ENCODE peak calls at places on chromosomes 16 and 17, in eight cellular contexts. S is GM12892, T is endothelial cell of umbilical vein, K is transverse colon, M is breast epithelium, G is esophagus muscularis mucosa, F is sigmoid colon, U is prostate gland. J is an unnamed sample.
A peak's percentile ranks its signal among the peaks of the same experiment; 100 is the strongest.

GRCh38 chr16:28879261-28879840 is 1.1 kb downstream of the ATP2A1 start:
- DNase-seq in S (no peak), T (no peak), K (peak; percentile 22), M (no peak), G (no peak), F (no peak), U (no peak), J (no peak)

GRCh38 chr17:38341035-38341721 is 2.6 kb downstream of the GPR179 start:
- DNase-seq in S (no peak), T (peak; percentile 51), K (peak; percentile 43), M (no peak), G (no peak), F (peak; percentile 76), U (peak; percentile 69), J (peak; percentile 85)

GRCh38 chr16:12340151-12340733 is 363.7 kb downstream of the SNX29 start:
- DNase-seq in S (no peak), T (peak; percentile 47), K (peak; percentile 46), M (no peak), G (no peak), F (no peak), U (peak; percentile 36), J (peak; percentile 41)

GRCh38 chr16:78669994-78670393 is 570.5 kb downstream of the WWOX start:
- DNase-seq in S (no peak), T (no peak), K (no peak), M (no peak), G (no peak), F (no peak), U (no peak), J (no peak)

GRCh38 chr16:88299751-88300462 is 82.9 kb upstream of the ZNF469 start:
- DNase-seq in S (no peak), T (no peak), K (no peak), M (no peak), G (no peak), F (no peak), U (no peak), J (no peak)

GRCh38 chr17:63579633-63580032 is 21.1 kb upstream of the TACO1 start:
- DNase-seq in S (no peak), T (peak; percentile 68), K (no peak), M (no peak), G (no peak), F (no peak), U (no peak), J (no peak)

GRCh38 chr16:84356591-84357116 is 11.7 kb upstream of the ATP2C2 start:
- DNase-seq in S (no peak), T (no peak), K (peak; percentile 42), M (peak; percentile 72), G (no peak), F (no peak), U (peak; percentile 88), J (peak; percentile 32)

GRCh38 chr17:49523706-49524472 is 28.8 kb downstream of the NGFR start:
- DNase-seq in S (peak; percentile 18), T (no peak), K (no peak), M (peak; percentile 72), G (no peak), F (no peak), U (peak; percentile 89), J (peak; percentile 79)

GRCh38 chr17:12859520-12859919 is 70.2 kb downstream of the ARHGAP44 start:
- DNase-seq in S (no peak), T (no peak), K (no peak), M (no peak), G (no peak), F (no peak), U (peak; percentile 36), J (no peak)

GRCh38 chr17:79811036-79811887 is 14.4 kb upstream of the CBX8 start:
- DNase-seq in S (no peak), T (peak; percentile 33), K (no peak), M (no peak), G (no peak), F (peak; percentile 68), U (no peak), J (no peak)

GRCh38 chr17:79808763-79809529 is 12.1 kb upstream of the CBX8 start:
- DNase-seq in S (no peak), T (no peak), K (peak; percentile 57), M (no peak), G (no peak), F (no peak), U (peak; percentile 67), J (peak; percentile 66)

GRCh38 chr17:79811888-79812205 is 15.0 kb upstream of the CBX8 start:
- DNase-seq in S (no peak), T (no peak), K (no peak), M (no peak), G (no peak), F (no peak), U (no peak), J (no peak)

GRCh38 chr17:79810138-79811027 is 13.5 kb upstream of the CBX8 start:
- DNase-seq in S (peak; percentile 90), T (peak; percentile 64), K (peak; percentile 85), M (no peak), G (no peak), F (peak; percentile 82), U (peak; percentile 84), J (peak; percentile 84)

DNA sequence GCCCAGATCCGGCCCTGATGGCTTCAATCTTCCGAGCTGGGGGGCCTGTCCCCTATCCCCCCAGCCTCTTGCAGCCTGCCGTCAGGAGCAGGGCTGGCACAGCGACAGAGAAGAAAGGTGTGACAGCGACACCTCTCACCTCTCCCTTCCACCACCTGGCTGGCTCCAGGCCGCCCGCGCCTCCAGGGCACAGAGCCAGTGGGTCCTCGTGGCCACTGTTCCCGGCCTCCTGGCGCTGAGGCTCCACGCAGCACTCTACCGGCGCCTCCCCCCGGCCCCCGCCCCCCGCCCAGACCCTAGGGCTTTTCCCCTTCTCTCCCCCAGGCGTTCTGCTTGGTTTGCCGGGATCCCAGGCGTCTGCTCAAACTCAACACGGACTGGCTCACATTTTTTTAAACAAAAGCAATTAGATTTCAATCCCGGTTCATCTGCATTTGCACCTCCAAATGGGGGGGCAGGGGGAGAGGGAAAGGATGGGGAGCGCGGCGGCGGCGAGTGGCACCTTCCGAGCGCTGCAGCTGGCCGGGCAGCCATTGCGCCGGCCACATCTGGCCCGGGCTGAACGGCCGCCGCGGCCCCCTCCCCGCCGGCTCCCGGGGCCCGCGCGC is 12.8 kb upstream of the CBX8 start:
- DNase-seq in S (no peak), T (no peak), K (peak; percentile 53), M (no peak), G (no peak), F (peak; percentile 66), U (no peak), J (peak; percentile 73)
- TF ChIP-seq POLR2A in S (no peak), T (no peak), K (no peak), M (no peak), G (no peak), F (no peak), U (no peak), J (no peak)

DNA sequence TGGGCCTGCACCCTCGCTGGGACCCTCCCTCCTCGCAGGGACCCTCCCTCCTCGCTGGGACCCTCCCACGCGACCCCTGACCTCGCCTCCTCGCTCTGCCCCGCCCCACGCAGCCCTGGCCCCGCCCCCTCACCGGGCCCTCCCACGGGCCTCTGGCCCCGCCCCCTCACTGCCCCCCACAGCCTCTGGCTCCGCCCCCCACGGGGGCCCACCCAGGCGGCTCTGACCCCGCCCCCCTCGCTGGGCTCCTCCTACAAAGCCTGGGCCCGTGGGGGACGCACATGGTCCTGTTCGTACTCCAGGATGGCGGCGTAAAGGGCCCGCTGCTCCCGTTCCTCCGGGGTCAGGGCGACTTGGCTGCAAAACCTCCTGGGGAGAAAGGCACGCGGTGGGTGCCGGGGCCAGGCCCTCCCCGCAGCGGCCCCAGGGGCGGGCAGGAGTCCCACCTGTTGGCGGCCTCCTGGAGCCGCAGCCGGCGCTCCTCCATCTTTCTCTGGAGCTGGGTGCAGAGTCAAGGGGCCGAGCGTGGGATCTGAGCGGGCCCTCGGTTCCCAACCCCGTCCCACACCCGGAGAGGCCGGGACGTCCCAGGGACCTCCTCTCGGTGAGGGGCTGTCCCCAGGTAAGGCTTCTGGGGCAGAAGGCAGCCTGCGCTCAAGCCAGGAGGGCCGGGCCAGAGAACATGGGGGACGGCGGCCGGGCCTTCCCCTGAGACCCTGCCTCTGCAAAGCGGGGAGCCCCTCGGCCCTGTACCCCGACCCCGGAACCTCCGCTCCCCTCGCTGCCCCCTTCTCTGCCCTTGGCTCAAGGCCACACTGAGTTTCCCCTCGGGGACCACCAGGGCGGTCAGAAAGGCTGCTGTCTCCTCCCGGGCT is 8.9 kb downstream of the VPS9D1 start:
- DNase-seq in S (peak; percentile 99), T (peak; percentile 66), K (peak; percentile 74), M (no peak), G (no peak), F (no peak), U (peak; percentile 28), J (peak; percentile 63)
- TF ChIP-seq POLR2AphosphoS5 in S (peak; percentile 66), T (peak; percentile 79), K (no peak), M (no peak), G (no peak), F (no peak), U (no peak), J (no peak)

GRCh38 chr16:86572041-86572521 is 5.5 kb downstream of the FOXC2 start:
- DNase-seq in S (no peak), T (peak; percentile 58), K (no peak), M (no peak), G (no peak), F (peak; percentile 51), U (no peak), J (no peak)

GRCh38 chr16:86572616-86573015 is 5.7 kb upstream of the FOXL1 start:
- DNase-seq in S (no peak), T (no peak), K (no peak), M (no peak), G (no peak), F (no peak), U (no peak), J (no peak)

GRCh38 chr16:86574646-86575045 is 3.7 kb upstream of the FOXL1 start:
- DNase-seq in S (no peak), T (no peak), K (no peak), M (no peak), G (no peak), F (no peak), U (no peak), J (no peak)

GRCh38 chr16:86573646-86574508 is 4.5 kb upstream of the FOXL1 start:
- DNase-seq in S (no peak), T (no peak), K (no peak), M (no peak), G (no peak), F (no peak), U (no peak), J (no peak)

GRCh38 chr16:86573215-86573614 is 5.1 kb upstream of the FOXL1 start:
- DNase-seq in S (no peak), T (no peak), K (no peak), M (no peak), G (no peak), F (no peak), U (no peak), J (no peak)
- TF ChIP-seq POLR2A in S (no peak), T (peak; percentile 61), K (no peak), M (no peak), G (no peak), F (no peak), U (no peak), J (no peak)

DNA sequence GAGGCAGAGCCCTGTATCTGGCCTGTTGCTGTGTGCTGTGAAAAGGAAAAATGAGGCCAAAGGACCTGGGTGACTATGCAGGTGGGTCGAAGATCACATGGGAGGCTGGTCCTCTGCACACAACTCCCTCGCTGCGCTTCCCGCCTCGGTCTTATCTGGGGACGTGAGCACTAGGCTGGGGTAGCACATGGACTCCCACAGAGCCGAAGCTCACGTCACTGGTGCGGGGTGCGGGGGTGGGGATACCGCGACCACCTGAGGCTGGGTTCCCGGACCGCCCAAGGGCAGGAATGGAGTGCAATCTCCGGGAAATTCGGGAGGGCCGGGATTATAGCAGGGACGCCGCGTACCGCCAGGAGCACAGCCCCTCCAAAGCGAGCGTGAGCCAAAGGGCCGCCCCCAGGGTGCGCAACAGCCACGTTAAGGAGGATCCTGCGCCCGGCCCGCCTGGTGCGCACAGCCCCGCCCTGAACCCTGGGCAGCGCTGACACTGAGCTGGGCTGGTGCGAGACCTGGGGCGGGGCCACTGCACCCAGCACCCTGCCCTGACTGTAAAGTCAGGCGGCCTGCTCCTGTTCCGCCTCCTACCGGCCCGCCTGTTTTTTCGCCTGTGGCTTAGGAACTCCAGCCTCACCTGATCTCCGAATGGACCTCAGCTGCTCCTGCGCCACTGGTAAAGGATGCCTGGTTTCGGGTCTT is 4.8 kb downstream of the MT1A start:
- DNase-seq in S (no peak), T (no peak), K (peak; percentile 89), M (peak; percentile 75), G (no peak), F (peak; percentile 82), U (peak; percentile 55), J (peak; percentile 89)
- TF ChIP-seq POLR2AphosphoS5 in S (no peak), T (no peak), K (peak; percentile 49), M (peak; percentile 75), G (peak; percentile 35), F (no peak), U (peak; percentile 45), J (no peak)

J was measured in stomach.